ENCODE peak calls at places on chromosome 11, in seven cellular contexts. I, X, Q, J, H, D and N are unnamed samples.

GRCh38 chr11:18844753-18845367 is 53.3 kb upstream of the PTPN5 start:
- DNase-seq in I (peak; percentile 30), H (no peak), J (no peak), Q (no peak), X (no peak), D (no peak), N (no peak)

GRCh38 chr11:132960273-132960672 is 572.0 kb downstream of the OPCML start:
- DNase-seq in I (no peak), D (no peak), H (no peak), X (no peak), J (no peak), Q (no peak), N (peak; percentile 59)

GRCh38 chr11:57727185-57727584 is 14.1 kb upstream of the SELENOH start:
- DNase-seq in H (no peak), I (no peak), Q (no peak), D (no peak), X (no peak), J (no peak), N (no peak)

GRCh38 chr11:17352925-17353227 is 1.3 kb downstream of the NCR3LG1 start:
- DNase-seq in X (peak; percentile 66), I (peak; percentile 57), J (peak; percentile 75), Q (no peak), H (peak; percentile 50), D (peak; percentile 55), N (peak; percentile 37)

GRCh38 chr11:109940816-109941215 is 152.4 kb upstream of the ZC3H12C start:
- DNase-seq in I (peak; percentile 81), D (no peak), X (no peak), H (no peak), J (no peak), Q (no peak), N (no peak)

GRCh38 chr11:68865241-68865640 is 23.5 kb upstream of the CPT1A start:
- DNase-seq in J (no peak), D (no peak), I (no peak), H (no peak), Q (no peak), X (no peak), N (no peak)

GRCh38 chr11:12088047-12088481 is 22.3 kb upstream of the MICAL2 start:
- DNase-seq in I (peak; percentile 71), J (peak; percentile 89), Q (peak; percentile 72), X (no peak), H (no peak), D (no peak), N (peak; percentile 56)

GRCh38 chr11:12157241-12157661 is 46.9 kb downstream of the MICAL2 start:
- DNase-seq in I (peak; percentile 94), Q (no peak), H (no peak), J (peak; percentile 65), D (no peak), X (no peak), N (no peak)

GRCh38 chr11:41085123-41085522 is 374.3 kb downstream of the LRRC4C start:
- DNase-seq in X (no peak), I (no peak), D (no peak), J (no peak), H (no peak), Q (no peak), N (no peak)

GRCh38 chr11:64058494-64058893 is 22.8 kb downstream of the FLRT1 start:
- DNase-seq in X (no peak), D (no peak), I (no peak), Q (no peak), H (no peak), J (no peak), N (no peak)

GRCh38 chr11:128422576-128423370 is 164.6 kb downstream of the ETS1 start:
- DNase-seq in J (peak; percentile 72), Q (no peak), I (no peak), H (peak; percentile 10), D (no peak), X (peak; percentile 61), N (no peak)

GRCh38 chr11:74320538-74320937 is 9.1 kb upstream of the P4HA3 start:
- DNase-seq in Q (no peak), D (no peak), H (no peak), X (no peak), J (no peak), I (no peak), N (no peak)

GRCh38 chr11:40140560-40140959 is 1318.9 kb downstream of the LRRC4C start:
- DNase-seq in Q (no peak), J (no peak), I (no peak), H (no peak), X (no peak), D (no peak), N (no peak)

GRCh38 chr11:92932023-92932422 is 37.4 kb upstream of the MTNR1B start:
- DNase-seq in J (no peak), X (peak; percentile 63), Q (no peak), H (no peak), D (no peak), I (no peak), N (no peak)

GRCh38 chr11:2887526-2888195 is 2.1 kb upstream of the CDKN1C start:
- DNase-seq in H (no peak), X (no peak), J (no peak), I (no peak), D (no peak), Q (no peak), N (no peak)

GRCh38 chr11:123585721-123586120 is 68.7 kb downstream of the SCN3B start:
- DNase-seq in D (no peak), I (no peak), Q (no peak), H (no peak), X (no peak), J (no peak), N (no peak)

GRCh38 chr11:113514856-113515255 is 39.7 kb upstream of the DRD2 start:
- DNase-seq in D (no peak), H (no peak), J (peak; percentile 29), X (no peak), I (no peak), Q (no peak), N (no peak)

GRCh38 chr11:68923614-68924013 is 19.9 kb downstream of the IGHMBP2 start:
- DNase-seq in I (no peak), X (no peak), Q (no peak), D (no peak), H (no peak), J (no peak), N (peak; percentile 2)

GRCh38 chr11:68989936-68990606 is 9.3 kb upstream of the MRGPRD start:
- DNase-seq in I (no peak), H (no peak), X (no peak), D (no peak), Q (no peak), J (no peak), N (peak; percentile 17)

GRCh38 chr11:63521896-63522295 is 14.7 kb upstream of the PLAAT4 start:
- DNase-seq in H (no peak), Q (no peak), I (no peak), J (no peak), X (no peak), D (no peak), N (no peak)

GRCh38 chr11:82004537-82005213 is 729.0 kb downstream of the FAM181B start:
- DNase-seq in D (no peak), I (no peak), J (no peak), Q (no peak), X (no peak), H (no peak), N (no peak)

GRCh38 chr11:119805663-119806062 is 76.7 kb upstream of the NECTIN1 start:
- DNase-seq in X (no peak), Q (no peak), H (no peak), I (no peak), J (no peak), D (no peak), N (peak; percentile 27)

GRCh38 chr11:131471976-131472375 is 101.6 kb downstream of the NTM start:
- DNase-seq in X (no peak), H (no peak), Q (no peak), I (no peak), D (no peak), J (no peak), N (no peak)

GRCh38 chr11:111935331-111936044 is 1.7 kb upstream of the DIXDC1 start:
- DNase-seq in X (peak; percentile 36), D (no peak), I (peak; percentile 60), H (no peak), Q (no peak), J (no peak), N (no peak)
- H3K4me3 ChIP-seq in X (no peak overlapping the region), D (no peak overlapping the region), I (no peak overlapping the region), H (no peak overlapping the region), Q (no peak overlapping the region), J (no peak overlapping the region), N (peak overlapping the region; percentile 77)

DNA sequence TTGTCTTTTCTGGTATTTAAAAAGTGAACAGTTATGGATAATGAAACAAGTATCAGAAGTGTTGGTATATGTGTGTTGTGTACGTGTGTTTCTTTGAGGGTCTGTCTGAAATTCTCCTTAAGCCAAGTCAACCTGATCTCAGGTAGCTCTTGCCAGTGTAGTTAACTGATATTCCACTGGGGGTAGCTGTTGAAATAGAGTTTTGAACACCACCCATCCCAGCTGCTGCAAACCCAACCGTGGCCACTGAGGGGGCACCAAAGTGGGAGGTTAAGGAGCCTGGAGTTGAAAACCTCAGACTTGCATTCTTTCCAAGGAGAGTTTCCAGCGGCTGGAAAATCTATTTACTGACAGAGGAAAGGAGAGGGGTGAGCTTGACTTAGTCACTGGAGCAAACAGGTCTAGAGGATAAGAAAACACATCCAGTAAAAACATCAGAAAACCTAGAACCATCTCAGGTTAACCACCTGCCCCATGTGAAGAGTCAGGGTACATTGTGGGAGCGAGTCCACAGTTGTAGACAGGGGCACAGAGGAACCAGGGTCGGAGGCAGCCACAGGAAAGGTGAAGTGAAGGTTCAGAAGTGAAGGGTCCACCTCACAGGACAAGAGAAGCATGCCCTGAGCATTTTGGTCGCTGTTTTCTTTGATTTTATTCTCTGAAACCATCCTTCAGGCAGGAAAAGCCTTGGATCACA is 8.8 kb upstream of the CUL5 start:
- DNase-seq in I (peak; percentile 37), X (peak; percentile 91), J (no peak), H (no peak), D (no peak), Q (no peak), N (no peak)
- TF ChIP-seq CTCF in I (peak; percentile 39), X (peak; percentile 86), J (no peak), H (peak; percentile 13), D (no peak), Q (peak; percentile 6), N (no peak)

DNA sequence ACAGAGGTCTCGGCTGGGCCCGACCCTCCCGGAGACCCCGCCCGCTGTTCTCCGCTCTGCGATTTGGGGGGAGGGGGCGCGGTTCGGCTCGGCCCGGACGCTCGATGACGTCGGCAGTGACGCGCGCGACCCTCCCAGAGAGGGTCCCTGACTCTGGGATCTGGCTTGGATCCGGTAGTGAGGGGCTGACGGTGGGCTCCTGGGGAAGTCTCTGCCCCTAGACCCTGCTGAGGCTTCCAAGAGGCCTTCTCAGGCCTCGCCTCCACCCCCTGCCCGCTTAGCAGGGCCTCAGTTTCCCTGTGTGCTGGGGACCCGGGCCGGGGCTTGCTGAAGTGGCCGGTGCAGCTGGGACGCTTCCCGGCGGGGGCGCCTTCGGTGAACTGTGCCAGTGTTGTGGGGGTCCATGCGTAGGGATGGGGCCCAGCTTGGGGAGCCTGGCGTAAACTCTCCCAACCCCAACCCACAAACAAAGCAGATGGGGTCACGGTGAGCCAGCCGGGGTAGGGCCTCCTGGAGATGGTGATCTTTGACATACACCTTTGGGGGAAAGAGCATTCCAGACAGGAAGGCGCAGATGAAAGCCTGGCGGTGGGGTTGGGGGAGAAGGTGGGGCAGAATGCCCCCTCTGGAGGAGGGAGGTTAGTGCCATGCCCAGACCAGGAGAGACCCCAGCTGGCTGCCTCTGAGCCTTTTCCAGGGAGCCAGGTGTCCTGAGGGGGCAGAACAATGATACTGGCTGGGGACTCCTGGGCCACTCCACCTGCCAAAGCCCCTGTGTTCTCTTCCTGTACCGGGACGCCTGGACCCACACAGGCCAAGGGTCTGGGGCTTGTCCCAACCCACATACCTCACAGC is 1.0 kb downstream of the B4GALNT4 start:
- DNase-seq in H (no peak), J (no peak), X (peak; percentile 85), Q (no peak), D (no peak), I (no peak), N (no peak)
- H3K27ac ChIP-seq in H (no peak overlapping the region), J (no peak overlapping the region), X (peak overlapping the region; percentile 81), Q (no peak overlapping the region), D (peak overlapping the region; percentile 52), I (no peak overlapping the region), N (peak overlapping the region; percentile 95)

GRCh38 chr11:59173964-59174663 is 2.2 kb downstream of the DTX4 start:
- DNase-seq in J (no peak), D (peak; percentile 51), X (peak; percentile 89), I (no peak), H (peak; percentile 64), Q (no peak), N (no peak)
- H3K4me3 ChIP-seq in J (peak overlapping the region; percentile 80), D (peak overlapping the region; percentile 68), X (peak overlapping the region; percentile 88), I (no peak overlapping the region), H (no peak overlapping the region), Q (no peak overlapping the region), N (peak overlapping the region; percentile 86)